ENCODE peak calls at places on chromosomes 11 and 22, in four cellular contexts. One of them, this sample, is unnamed. For H3K4me1, the result is how much of the 10 kb centered on the place peaks cover.

GRCh38 chr11:47980907-47981621 is 705 bp downstream of the PTPRJ start:
- DNase-seq in upper lobe of left lung: peak
- DNase-seq in ovary: peak
- DNase-seq in transverse colon: peak
- DNase-seq in this sample: no peak

GRCh38 chr11:61577383-61578118 is 3.3 kb downstream of the SYT7 start:
- DNase-seq in ovary: no peak
- DNase-seq in transverse colon: no peak
- DNase-seq in upper lobe of left lung: no peak
- DNase-seq in this sample: no peak

GRCh38 chr11:116731821-116732739 is 40.7 kb downstream of the BUD13 start:
- DNase-seq in ovary: no peak
- DNase-seq in transverse colon: no peak
- DNase-seq in upper lobe of left lung: no peak
- DNase-seq in this sample: no peak

GRCh38 chr11:123822591-123822990 is 16.4 kb upstream of the OR6M1 start:
- DNase-seq in upper lobe of left lung: no peak
- DNase-seq in transverse colon: no peak
- DNase-seq in ovary: no peak
- DNase-seq in this sample: no peak

GRCh38 chr11:1176224-1177019 is 18.7 kb downstream of the MUC5AC start:
- DNase-seq in upper lobe of left lung: no peak
- DNase-seq in ovary: no peak
- DNase-seq in transverse colon: no peak
- DNase-seq in this sample: no peak

GRCh38 chr11:27735281-27735680 is 35.0 kb upstream of the BDNF start:
- DNase-seq in transverse colon: no peak
- DNase-seq in ovary: no peak
- DNase-seq in upper lobe of left lung: no peak
- DNase-seq in this sample: no peak

GRCh38 chr11:3135491-3136440 is 29.3 kb downstream of the OSBPL5 start:
- DNase-seq in transverse colon: peak
- DNase-seq in upper lobe of left lung: no peak
- DNase-seq in ovary: no peak
- DNase-seq in this sample: no peak

GRCh38 chr11:88439356-88439755 is 101.8 kb upstream of the CTSC start:
- DNase-seq in transverse colon: no peak
- DNase-seq in ovary: no peak
- DNase-seq in upper lobe of left lung: no peak
- DNase-seq in this sample: no peak

GRCh38 chr11:27353593-27354358 is 9.2 kb downstream of the CCDC34 start:
- DNase-seq in upper lobe of left lung: no peak
- DNase-seq in transverse colon: no peak
- DNase-seq in ovary: no peak
- DNase-seq in this sample: no peak

GRCh38 chr11:22828373-22828772 is 1.2 kb downstream of the SVIP start:
- DNase-seq in upper lobe of left lung: no peak
- DNase-seq in transverse colon: no peak
- DNase-seq in ovary: no peak
- DNase-seq in this sample: no peak

GRCh38 chr11:122656631-122657101 is 1.1 kb downstream of the UBASH3B start:
- DNase-seq in upper lobe of left lung: peak
- DNase-seq in transverse colon: peak
- DNase-seq in ovary: peak
- DNase-seq in this sample: peak

GRCh38 chr11:109729761-109730160 is 307.8 kb downstream of the C11orf87 start:
- DNase-seq in transverse colon: peak
- DNase-seq in ovary: no peak
- DNase-seq in upper lobe of left lung: peak
- DNase-seq in this sample: no peak

GRCh38 chr11:129739339-129739738 is 76.3 kb upstream of the TMEM45B start:
- DNase-seq in upper lobe of left lung: no peak
- DNase-seq in ovary: no peak
- DNase-seq in transverse colon: no peak
- DNase-seq in this sample: no peak

GRCh38 chr11:58770627-58771457 is 39.1 kb upstream of the GLYAT start:
- DNase-seq in transverse colon: no peak
- DNase-seq in upper lobe of left lung: no peak
- DNase-seq in ovary: no peak
- DNase-seq in this sample: no peak

GRCh38 chr22:50529416-50530279 is at the start of gene TYMP:
- DNase-seq in transverse colon: peak
- DNase-seq in upper lobe of left lung: peak
- DNase-seq in ovary: peak
- DNase-seq in this sample: peak

GRCh38 chr11:57476883-57477506 is 16.7 kb downstream of the RTN4RL2 start:
- DNase-seq in transverse colon: peak
- DNase-seq in ovary: no peak
- DNase-seq in upper lobe of left lung: peak
- DNase-seq in this sample: no peak

GRCh38 chr22:24694971-24695928 is 79.3 kb downstream of the PIWIL3 start:
- DNase-seq in transverse colon: peak
- DNase-seq in upper lobe of left lung: peak
- DNase-seq in ovary: no peak
- DNase-seq in this sample: no peak

GRCh38 chr11:132595711-132596111 is 936.6 kb downstream of the OPCML start:
- DNase-seq in upper lobe of left lung: no peak
- DNase-seq in transverse colon: no peak
- DNase-seq in ovary: no peak
- DNase-seq in this sample: no peak

GRCh38 chr11:2122907-2123627 is 16.1 kb downstream of the IGF2 start:
- DNase-seq in transverse colon: no peak
- DNase-seq in upper lobe of left lung: no peak
- DNase-seq in ovary: no peak
- DNase-seq in this sample: no peak

GRCh38 chr11:69004411-69005182 is 8.4 kb downstream of the MRGPRF start:
- DNase-seq in transverse colon: no peak
- DNase-seq in ovary: no peak
- DNase-seq in upper lobe of left lung: no peak
- DNase-seq in this sample: no peak

GRCh38 chr11:76763573-76764348 is 19.4 kb upstream of the TSKU start:
- DNase-seq in transverse colon: no peak
- DNase-seq in upper lobe of left lung: peak
- DNase-seq in ovary: peak
- DNase-seq in this sample: no peak

GRCh38 chr11:95925011-95925410 is 1.1 kb upstream of the MTMR2 start:
- DNase-seq in transverse colon: no peak
- DNase-seq in upper lobe of left lung: no peak
- DNase-seq in ovary: no peak
- DNase-seq in this sample: no peak

GRCh38 chr11:113694390-113694789 is 11.7 kb downstream of the TMPRSS5 start:
- DNase-seq in ovary: no peak
- DNase-seq in upper lobe of left lung: no peak
- DNase-seq in transverse colon: no peak
- DNase-seq in this sample: no peak

GRCh38 chr22:27105142-27106025 is 448.0 kb downstream of the MIAT start:
- DNase-seq in transverse colon: peak
- DNase-seq in upper lobe of left lung: no peak
- DNase-seq in ovary: peak
- DNase-seq in this sample: peak

GRCh38 chr22:48357196-48357595 is 1470.5 kb downstream of the BRD1 start:
- DNase-seq in ovary: no peak
- DNase-seq in upper lobe of left lung: no peak
- DNase-seq in transverse colon: no peak
- DNase-seq in this sample: no peak

GRCh38 chr11:70863186-70863585 is 389.2 kb downstream of the SHANK2 start:
- DNase-seq in upper lobe of left lung: no peak
- DNase-seq in transverse colon: no peak
- DNase-seq in ovary: no peak
- DNase-seq in this sample: no peak

GRCh38 chr11:32259641-32260081 is 168.8 kb downstream of the RCN1 start:
- DNase-seq in ovary: peak
- DNase-seq in transverse colon: peak
- DNase-seq in upper lobe of left lung: peak
- DNase-seq in this sample: no peak

GRCh38 chr11:132685174-132685611 is 847.1 kb downstream of the OPCML start:
- DNase-seq in transverse colon: no peak
- DNase-seq in ovary: no peak
- DNase-seq in upper lobe of left lung: no peak
- DNase-seq in this sample: no peak

GRCh38 chr11:104118105-104118762 is 45.7 kb downstream of the PDGFD start:
- DNase-seq in upper lobe of left lung: no peak
- DNase-seq in ovary: no peak
- DNase-seq in transverse colon: no peak
- DNase-seq in this sample: no peak

GRCh38 chr22:40877488-40877887 is 15.6 kb upstream of the DNAJB7 start:
- DNase-seq in upper lobe of left lung: no peak
- DNase-seq in ovary: no peak
- DNase-seq in transverse colon: no peak
- DNase-seq in this sample: no peak

GRCh38 chr11:73869234-73869949 is 7.3 kb downstream of the COA4 start:
- DNase-seq in ovary: no peak
- DNase-seq in transverse colon: peak
- DNase-seq in upper lobe of left lung: no peak
- DNase-seq in this sample: no peak

GRCh38 chr11:789951-790350 is at the start of gene CEND1:
- DNase-seq in ovary: no peak
- DNase-seq in upper lobe of left lung: no peak
- DNase-seq in transverse colon: no peak
- DNase-seq in this sample: no peak

GRCh38 chr22:23832226-23833016 is 6.4 kb downstream of the DERL3 start:
- DNase-seq in upper lobe of left lung: no peak
- DNase-seq in ovary: peak
- DNase-seq in transverse colon: no peak
- DNase-seq in this sample: no peak

GRCh38 chr11:67384851-67385366 is 6.9 kb upstream of the RAD9A start:
- DNase-seq in upper lobe of left lung: no peak
- DNase-seq in transverse colon: no peak
- DNase-seq in ovary: no peak
- DNase-seq in this sample: no peak

GRCh38 chr22:44003016-44003775 is 20.9 kb upstream of the PARVB start:
- DNase-seq in transverse colon: no peak
- DNase-seq in upper lobe of left lung: no peak
- DNase-seq in ovary: no peak
- DNase-seq in this sample: no peak

GRCh38 chr22:31122196-31122531 is 602 bp upstream of the INPP5J start:
- DNase-seq in ovary: no peak
- DNase-seq in transverse colon: no peak
- DNase-seq in upper lobe of left lung: no peak
- DNase-seq in this sample: no peak
- H3K4me1 ChIP-seq in ovary: under half
- H3K4me1 ChIP-seq in transverse colon: under half
- H3K4me1 ChIP-seq in upper lobe of left lung: under half
- H3K4me1 ChIP-seq in this sample: under half

GRCh38 chr11:14687943-14688627 is 44.5 kb downstream of the PDE3B start:
- DNase-seq in upper lobe of left lung: no peak
- DNase-seq in ovary: no peak
- DNase-seq in transverse colon: no peak
- DNase-seq in this sample: no peak

GRCh38 chr11:14687456-14687855 is 43.9 kb downstream of the PDE3B start:
- DNase-seq in upper lobe of left lung: no peak
- DNase-seq in ovary: no peak
- DNase-seq in transverse colon: no peak
- DNase-seq in this sample: no peak
- TF ChIP-seq CTCF in upper lobe of left lung: no peak
- TF ChIP-seq CTCF in ovary: no peak
- TF ChIP-seq CTCF in transverse colon: no peak
- TF ChIP-seq CTCF in this sample: no peak

DNA sequence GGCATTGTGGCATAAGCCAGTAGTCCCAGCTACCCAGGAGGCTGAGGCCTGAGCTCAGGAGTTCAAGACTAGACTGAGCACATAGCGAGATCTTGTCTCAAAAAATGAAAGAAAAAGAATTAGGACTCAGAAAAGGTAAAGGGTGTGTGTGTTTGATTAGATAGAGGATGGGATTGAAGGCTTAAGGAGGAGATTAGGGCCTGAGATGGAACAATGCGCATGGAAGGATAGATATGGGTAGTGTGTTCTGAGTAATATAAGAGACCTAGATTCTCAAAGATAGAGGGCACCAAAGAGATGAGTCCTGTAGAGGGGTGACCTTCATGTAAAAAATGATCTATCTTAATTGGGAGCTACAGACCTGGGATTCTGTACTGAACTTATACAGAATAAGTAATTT is 17.3 kb upstream of the RAB30 start:
- DNase-seq in ovary: no peak
- DNase-seq in transverse colon: no peak
- DNase-seq in upper lobe of left lung: no peak
- DNase-seq in this sample: no peak
- TF ChIP-seq EP300 in ovary: no peak
- TF ChIP-seq EP300 in transverse colon: no peak
- TF ChIP-seq EP300 in upper lobe of left lung: no peak
- TF ChIP-seq EP300 in this sample: no peak

DNA sequence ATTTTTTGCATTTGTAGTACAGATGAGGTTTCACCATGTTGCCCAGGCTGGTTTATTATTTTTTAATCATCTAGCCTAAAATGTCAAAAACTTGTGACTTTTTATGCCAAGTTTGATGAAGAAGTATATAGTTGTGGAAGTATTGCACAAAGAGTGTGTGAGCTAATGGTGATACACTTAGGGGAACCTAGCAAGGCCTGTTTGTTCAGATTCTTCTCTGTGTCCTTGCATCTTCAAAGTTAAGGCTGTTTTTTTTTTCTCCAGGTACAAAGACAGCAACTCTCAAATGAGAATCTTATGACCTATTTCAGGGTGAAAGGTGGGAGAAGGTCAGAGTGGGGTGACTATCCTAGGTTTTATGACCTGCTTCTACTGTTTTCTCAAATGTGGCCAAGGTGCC is 7.3 kb downstream of the SLCO2B1 start:
- DNase-seq in transverse colon: no peak
- DNase-seq in ovary: no peak
- DNase-seq in upper lobe of left lung: no peak
- DNase-seq in this sample: no peak
- H3K4me1 ChIP-seq in transverse colon: half or more
- H3K4me1 ChIP-seq in ovary: under half
- H3K4me1 ChIP-seq in upper lobe of left lung: under half
- H3K4me1 ChIP-seq in this sample: under half

DNA sequence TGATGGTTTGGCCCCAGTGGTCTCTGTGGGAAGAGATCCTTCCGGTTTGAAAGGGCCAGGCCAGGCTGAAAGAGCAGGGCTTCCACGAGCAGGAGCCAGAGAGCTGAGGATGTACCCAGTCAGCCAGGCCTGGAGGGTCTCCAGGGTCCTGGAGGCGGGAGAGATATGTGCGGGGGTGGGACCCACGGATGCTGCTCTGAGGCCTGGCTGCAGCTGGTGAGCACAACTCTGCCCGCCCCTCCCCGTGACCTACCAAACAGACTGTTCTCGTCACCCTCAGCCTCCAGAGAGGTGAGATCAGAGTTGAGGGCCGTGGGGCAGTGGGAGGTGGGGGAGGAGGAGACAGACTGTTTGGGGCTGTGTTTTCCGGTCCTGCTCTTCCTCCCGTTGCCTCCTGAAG is 42.2 kb downstream of the TRIOBP start:
- DNase-seq in ovary: peak
- DNase-seq in upper lobe of left lung: peak
- DNase-seq in transverse colon: no peak
- DNase-seq in this sample: peak
- TF ChIP-seq CTCF in ovary: no peak
- TF ChIP-seq CTCF in upper lobe of left lung: no peak
- TF ChIP-seq CTCF in transverse colon: no peak
- TF ChIP-seq CTCF in this sample: no peak

DNA sequence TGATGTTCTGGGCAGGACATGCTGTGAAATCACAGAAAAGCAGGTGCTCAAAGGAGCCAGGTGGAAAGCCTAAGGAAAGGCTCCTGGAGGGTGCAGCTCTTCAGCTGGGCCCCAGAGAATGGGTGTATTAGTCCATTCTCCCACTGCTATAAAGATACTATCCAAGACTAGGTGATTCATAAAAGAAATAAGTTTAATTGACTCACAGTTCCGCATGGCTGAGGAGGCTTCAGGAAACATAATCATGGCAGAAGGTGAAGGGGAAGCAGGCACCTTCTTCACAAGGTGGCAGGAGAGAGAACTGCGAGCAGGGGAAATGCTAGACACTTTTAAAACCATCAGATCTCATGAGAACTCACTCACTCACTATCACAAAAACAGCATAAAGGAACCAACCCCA is 43.1 kb upstream of the DEUP1 start:
- DNase-seq in ovary: no peak
- DNase-seq in upper lobe of left lung: no peak
- DNase-seq in transverse colon: no peak
- DNase-seq in this sample: no peak
- TF ChIP-seq EP300 in ovary: no peak
- TF ChIP-seq EP300 in upper lobe of left lung: no peak
- TF ChIP-seq EP300 in transverse colon: no peak
- TF ChIP-seq EP300 in this sample: no peak

This sample was measured in tibial nerve.